ENCODE peak calls at places on chromosomes 6 and 20, in four cellular contexts. Y, N, T and Z are unnamed samples.

GRCh38 chr6:163319609-163320366 is 94.7 kb upstream of the QKI start:
- DNase-seq in Y (no peak), N (no peak), T (no peak), Z (no peak)

GRCh38 chr20:39111359-39112195 is 149.4 kb downstream of the DHX35 start:
- DNase-seq in Y (no peak), N (no peak), T (no peak), Z (no peak)

GRCh38 chr6:25556516-25556915 is 95.5 kb upstream of the SCGN start:
- DNase-seq in Y (peak), N (peak), T (peak), Z (peak)

GRCh38 chr20:1180949-1181348 is 3.8 kb downstream of the TMEM74B start:
- DNase-seq in Y (no peak), N (no peak), T (no peak), Z (no peak)

GRCh38 chr6:139839506-139840156 is 465.2 kb upstream of the CITED2 start:
- DNase-seq in Y (no peak), N (peak), T (no peak), Z (no peak)

GRCh38 chr20:17287503-17287902 is 60.7 kb downstream of the PCSK2 start:
- DNase-seq in Y (no peak), N (no peak), T (no peak), Z (no peak)

GRCh38 chr6:98828210-98828798 is 6.1 kb upstream of the POU3F2 start:
- DNase-seq in Y (no peak), N (no peak), T (peak), Z (no peak)

GRCh38 chr6:89082439-89082838 is 1.9 kb downstream of the PNRC1 start:
- DNase-seq in Y (no peak), N (peak), T (no peak), Z (no peak)

GRCh38 chr6:108982154-108983113 is 112.2 kb downstream of the SESN1 start:
- DNase-seq in Y (no peak), N (no peak), T (no peak), Z (no peak)

GRCh38 chr6:165843568-165844113 is 180.6 kb upstream of the PDE10A start:
- DNase-seq in Y (no peak), N (no peak), T (no peak), Z (no peak)